ENCODE peak calls at places on chromosome 13, in ten cellular contexts. V is LNCaP clone FGC, D is left ventricle myocardium inferior, E is fibroblast of mammary gland, L is neural crest cell, A is GM06990, N is AG04449, S is cardiac muscle cell, R is fibroblast of pulmonary artery, Q is nephron progenitor cell. J is an unnamed sample.

GRCh38 chr13:49044849-49045248 is 69.1 kb downstream of the FNDC3A start:
- DNase-seq in V (no peak), D (no peak), E (no peak), L (no peak), A (no peak), N (no peak), S (no peak), R (no peak), Q (no peak), J (no peak)

GRCh38 chr13:21661097-21661496 is 9.8 kb upstream of the FGF9 start:
- DNase-seq in V (no peak), D (no peak), E (no peak), L (no peak), A (no peak), N (no peak), S (no peak), R (no peak), Q (no peak), J (no peak)

GRCh38 chr13:85657942-85658341 is 141.3 kb downstream of the SLITRK6 start:
- DNase-seq in V (no peak), D (no peak), E (no peak), L (no peak), A (no peak), N (no peak), S (no peak), R (no peak), Q (no peak), J (no peak)

GRCh38 chr13:29362849-29363604 is 232.5 kb downstream of the SLC7A1 start:
- DNase-seq in V (peak), D (no peak), E (peak), L (peak), A (peak), N (no peak), S (peak), R (peak), Q (peak), J (peak)

GRCh38 chr13:40348096-40348679 is 318.3 kb downstream of the FOXO1 start:
- DNase-seq in V (no peak), D (no peak), E (no peak), L (no peak), A (no peak), N (no peak), S (no peak), R (no peak), Q (no peak), J (no peak)

GRCh38 chr13:105290596-105290995 is 1244.9 kb downstream of the EFNB2 start:
- DNase-seq in V (no peak), D (no peak), E (no peak), L (no peak), A (no peak), N (no peak), S (no peak), R (no peak), Q (no peak), J (no peak)

GRCh38 chr13:96090240-96091101 is 564 bp downstream of the HS6ST3 start:
- DNase-seq in V (no peak), D (peak), E (peak), L (peak), A (peak), N (no peak), S (peak), R (no peak), Q (peak), J (peak)

GRCh38 chr13:51222510-51223283 is 499 bp downstream of the FAM124A start:
- DNase-seq in V (no peak), D (no peak), E (no peak), L (peak), A (peak), N (no peak), S (no peak), R (no peak), Q (no peak), J (no peak)

GRCh38 chr13:65159803-65160202 is 2070.3 kb downstream of the PCDH9 start:
- DNase-seq in V (no peak), D (no peak), E (no peak), L (no peak), A (no peak), N (no peak), S (no peak), R (no peak), Q (no peak), J (no peak)

GRCh38 chr13:113782472-113782871 is 23.4 kb downstream of the TMEM255B start:
- DNase-seq in V (no peak), D (no peak), E (no peak), L (no peak), A (no peak), N (no peak), S (no peak), R (no peak), Q (no peak), J (no peak)

GRCh38 chr13:66635526-66635925 is 594.6 kb downstream of the PCDH9 start:
- DNase-seq in V (no peak), D (no peak), E (peak), L (no peak), A (no peak), N (peak), S (peak), R (peak), Q (no peak), J (no peak)

GRCh38 chr13:92097337-92097903 is 699.0 kb downstream of the GPC5 start:
- DNase-seq in V (no peak), D (no peak), E (no peak), L (no peak), A (no peak), N (no peak), S (peak), R (peak), Q (no peak), J (no peak)

GRCh38 chr13:41939403-41939802 is 21.5 kb downstream of the VWA8 start:
- DNase-seq in V (no peak), D (no peak), E (no peak), L (no peak), A (no peak), N (no peak), S (no peak), R (no peak), Q (no peak), J (no peak)

GRCh38 chr13:39016087-39016486 is 21.8 kb downstream of the PROSER1 start:
- DNase-seq in V (no peak), D (no peak), E (no peak), L (no peak), A (peak), N (no peak), S (no peak), R (no peak), Q (no peak), J (no peak)

GRCh38 chr13:28329395-28330158 is 165.4 kb downstream of the FLT1 start:
- DNase-seq in V (no peak), D (no peak), E (peak), L (no peak), A (no peak), N (peak), S (peak), R (peak), Q (no peak), J (no peak)

GRCh38 chr13:98999635-98999952 is 21.7 kb upstream of the DOCK9 start:
- DNase-seq in V (no peak), D (no peak), E (peak), L (no peak), A (no peak), N (no peak), S (peak), R (peak), Q (no peak), J (no peak)

GRCh38 chr13:110128546-110128945 is 178.4 kb downstream of the COL4A1 start:
- DNase-seq in V (no peak), D (no peak), E (no peak), L (no peak), A (no peak), N (no peak), S (no peak), R (peak), Q (no peak), J (no peak)

GRCh38 chr13:40508112-40508511 is 158.3 kb downstream of the FOXO1 start:
- DNase-seq in V (no peak), D (no peak), E (peak), L (no peak), A (no peak), N (no peak), S (peak), R (peak), Q (no peak), J (no peak)

DNA sequence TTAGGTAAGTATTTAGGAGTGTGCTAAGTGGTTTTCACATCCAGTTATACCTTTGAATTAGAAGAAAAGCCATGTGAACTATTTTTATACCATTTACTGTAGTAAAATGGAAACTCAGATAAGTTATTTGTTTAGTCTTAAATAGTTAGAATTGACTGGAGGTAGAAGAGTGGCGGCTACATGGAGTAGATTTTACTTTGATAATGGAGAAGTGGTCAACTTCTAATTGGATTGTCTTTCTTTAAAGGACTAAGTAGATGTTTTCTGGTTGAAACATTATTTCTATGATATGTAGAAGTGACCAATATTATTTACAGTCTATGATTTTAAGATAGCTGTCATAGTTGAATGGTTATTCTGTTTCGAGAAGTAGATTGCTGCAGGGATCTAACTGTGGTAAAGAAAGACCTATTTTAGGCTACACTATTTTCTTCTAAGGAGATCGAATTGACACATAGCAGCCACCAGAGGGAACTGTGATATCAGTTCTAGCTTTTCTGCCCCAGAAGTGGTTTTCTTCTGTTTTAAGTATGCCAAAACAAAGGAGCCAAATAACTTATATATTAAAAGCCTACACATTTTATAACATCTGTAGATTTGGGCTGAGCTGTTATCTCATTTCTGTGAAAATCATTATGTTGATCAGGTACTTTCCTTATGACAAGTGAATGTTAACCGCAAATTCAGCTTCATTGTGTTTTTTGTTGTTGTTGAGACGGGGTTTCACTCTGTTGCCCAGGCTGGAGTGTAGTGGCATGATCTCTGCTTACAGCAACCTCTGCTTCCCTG is 26.1 kb downstream of the ZMYM2 start:
- DNase-seq in V (no peak), D (no peak), E (peak), L (no peak), A (peak), N (no peak), S (peak), R (peak), Q (no peak), J (no peak)
- TF ChIP-seq CTCF in V (peak), D (peak), E (peak), L (peak), A (peak), N (peak), S (peak), R (peak), Q (peak), J (peak)

GRCh38 chr13:44574466-44574855 is 1.7 kb downstream of the TSC22D1 start:
- DNase-seq in V (no peak), D (no peak), E (peak), L (no peak), A (no peak), N (no peak), S (no peak), R (no peak), Q (no peak), J (no peak)

GRCh38 chr13:44575035-44575434 is 1.1 kb downstream of the TSC22D1 start:
- DNase-seq in V (no peak), D (no peak), E (no peak), L (no peak), A (no peak), N (no peak), S (no peak), R (no peak), Q (no peak), J (no peak)

GRCh38 chr13:44576396-44577235 is 486 bp upstream of the TSC22D1 start:
- DNase-seq in V (no peak), D (peak), E (no peak), L (peak), A (peak), N (no peak), S (no peak), R (peak), Q (peak), J (no peak)

GRCh38 chr13:44577236-44578063 is 1.3 kb upstream of the TSC22D1 start:
- DNase-seq in V (peak), D (peak), E (peak), L (peak), A (peak), N (peak), S (peak), R (peak), Q (peak), J (peak)

DNA sequence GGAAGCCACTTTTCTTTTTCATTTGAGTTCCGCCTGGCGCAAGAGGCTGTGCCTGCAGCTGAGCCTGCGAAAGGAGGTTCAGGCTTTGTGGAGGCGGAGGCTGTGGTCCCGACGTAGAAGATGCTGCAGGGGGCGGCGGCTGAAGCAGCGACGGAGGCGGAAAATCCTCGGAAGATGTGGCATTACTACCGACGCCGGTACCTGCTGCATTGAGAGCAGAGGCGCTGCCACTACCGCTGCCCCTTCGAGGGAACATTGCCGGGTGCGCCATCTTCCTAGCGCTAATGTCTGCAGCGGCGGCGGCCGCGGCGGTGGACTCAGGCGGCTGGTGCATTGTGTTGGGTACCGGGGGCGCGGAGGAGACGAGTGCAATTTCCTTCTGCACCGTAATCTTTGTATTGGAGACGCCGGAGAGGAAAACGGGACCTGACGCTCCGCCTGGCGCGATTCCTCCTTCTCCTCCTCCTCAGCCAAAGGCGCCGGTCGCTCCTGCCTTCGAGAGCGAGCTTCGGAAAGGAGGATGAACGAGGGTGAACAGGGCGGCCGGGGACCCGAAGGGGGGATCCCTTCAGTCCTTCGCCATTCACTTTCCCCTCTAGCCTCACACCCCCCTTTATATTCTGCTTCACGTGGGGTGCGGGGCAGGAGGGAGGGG is at the start of gene TSC22D1:
- DNase-seq in V (no peak), D (peak), E (peak), L (peak), A (peak), N (no peak), S (peak), R (peak), Q (peak), J (peak)
- TF ChIP-seq CTCF in V (no peak), D (no peak), E (no peak), L (peak), A (no peak), N (no peak), S (no peak), R (no peak), Q (no peak), J (no peak)

GRCh38 chr13:94658926-94659649 is 53.3 kb downstream of the SOX21 start:
- DNase-seq in V (no peak), D (no peak), E (peak), L (no peak), A (no peak), N (no peak), S (no peak), R (no peak), Q (no peak), J (no peak)
- TF ChIP-seq CTCF in V (no peak), D (no peak), E (no peak), L (peak), A (no peak), N (no peak), S (no peak), R (no peak), Q (no peak), J (peak)

GRCh38 chr13:36526897-36527296 is 94.6 kb downstream of the CCNA1 start:
- DNase-seq in V (no peak), D (no peak), E (no peak), L (no peak), A (no peak), N (no peak), S (no peak), R (no peak), Q (no peak), J (no peak)
- TF ChIP-seq CTCF in V (peak), D (no peak), E (no peak), L (no peak), A (no peak), N (no peak), S (no peak), R (no peak), Q (no peak), J (no peak)

GRCh38 chr13:97212540-97213146 is 9.5 kb upstream of the MBNL2 start:
- DNase-seq in V (no peak), D (no peak), E (peak), L (no peak), A (no peak), N (no peak), S (peak), R (peak), Q (no peak), J (no peak)
- TF ChIP-seq CTCF in V (peak), D (peak), E (peak), L (peak), A (peak), N (peak), S (peak), R (peak), Q (peak), J (peak)

DNA sequence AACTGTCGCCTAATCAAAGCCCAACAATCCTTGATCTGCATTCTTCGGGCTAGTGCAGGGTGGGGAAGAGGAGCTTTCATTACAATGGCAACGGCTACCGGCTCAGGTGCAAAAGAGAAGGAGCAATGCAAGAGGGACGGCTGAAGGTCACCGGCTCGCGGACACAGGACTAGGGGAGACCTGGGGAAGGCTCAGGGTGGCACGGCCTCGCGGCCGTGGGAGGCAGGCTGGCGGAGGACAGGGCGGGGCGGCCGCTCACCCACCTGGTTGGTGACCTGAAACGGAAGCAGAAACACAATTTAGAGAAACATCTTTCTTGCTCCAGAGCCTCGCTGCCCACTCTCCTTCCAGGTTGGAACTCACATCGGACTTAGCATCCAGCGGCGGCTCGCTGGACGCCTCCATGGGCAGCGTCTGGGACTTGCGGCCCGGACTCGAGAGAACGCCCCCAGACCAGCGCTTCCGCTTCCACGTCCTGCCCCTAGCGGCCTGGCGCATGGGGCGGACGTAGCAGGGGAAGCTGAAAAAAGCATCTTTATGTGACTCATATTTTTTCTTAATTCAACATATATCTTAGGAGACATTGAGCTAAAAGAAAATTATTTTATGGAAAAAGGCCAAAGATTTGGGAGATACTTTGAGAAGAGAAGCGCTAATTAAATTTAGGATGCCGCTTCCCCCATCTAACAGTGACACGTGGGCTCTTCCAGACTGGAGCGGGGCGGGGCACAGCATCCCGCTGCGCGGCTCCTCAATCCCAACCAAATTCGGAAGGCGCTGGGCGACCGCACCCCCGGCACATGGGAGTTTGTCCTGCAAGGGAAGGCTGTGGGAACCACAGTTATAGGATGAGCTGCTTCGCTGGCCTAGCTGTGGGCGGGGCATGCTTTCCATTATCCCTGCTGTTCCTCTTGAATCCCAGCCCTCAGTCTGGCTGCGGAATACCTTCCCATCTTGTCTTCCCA is at the start of gene COMMD6:
- DNase-seq in V (peak), D (peak), E (peak), L (peak), A (peak), N (peak), S (peak), R (peak), Q (peak), J (peak)
- TF ChIP-seq CTCF in V (no peak), D (peak), E (no peak), L (peak), A (peak), N (peak), S (no peak), R (peak), Q (peak), J (no peak)

GRCh38 chr13:108086678-108087077 is 128.7 kb downstream of the LIG4 start:
- DNase-seq in V (no peak), D (no peak), E (no peak), L (no peak), A (no peak), N (no peak), S (no peak), R (peak), Q (no peak), J (no peak)
- TF ChIP-seq CTCF in V (peak), D (no peak), E (no peak), L (peak), A (no peak), N (no peak), S (no peak), R (peak), Q (no peak), J (peak)

DNA sequence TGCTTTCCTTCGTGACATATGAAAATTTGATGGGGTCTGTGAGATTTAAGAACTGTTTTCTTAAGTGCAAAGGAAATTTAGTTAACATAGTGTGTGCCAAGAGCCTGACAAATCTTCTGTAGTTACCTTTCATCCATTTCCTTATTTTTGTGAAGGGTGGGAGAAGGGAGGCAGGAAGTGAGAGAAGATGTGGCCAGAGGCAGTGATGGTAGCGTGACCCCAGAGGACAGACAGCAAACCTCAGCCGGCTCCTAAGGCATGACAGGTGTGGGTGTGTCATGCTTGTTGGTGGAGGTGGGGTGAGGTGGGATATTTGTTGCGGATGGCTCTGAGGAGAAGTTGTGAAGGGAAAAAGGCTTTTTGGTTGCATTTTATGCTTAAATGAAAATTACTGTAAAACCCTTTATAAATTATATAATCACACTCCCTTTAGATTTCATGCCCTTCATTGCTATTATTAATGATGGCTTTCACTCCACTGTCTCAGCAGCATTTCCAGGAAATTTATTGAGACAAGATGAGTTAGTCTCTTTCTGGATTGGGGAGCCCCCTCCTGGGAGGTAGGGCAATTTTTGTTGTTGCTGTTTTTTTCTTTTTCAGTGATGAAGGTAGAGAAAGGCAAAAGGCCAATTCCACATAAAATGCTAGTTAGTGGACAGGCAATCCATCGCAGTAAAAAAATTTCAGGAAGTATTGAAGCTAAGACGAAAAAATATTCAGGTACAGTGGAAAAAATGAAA is 80.0 kb downstream of the TEX26 start:
- DNase-seq in V (no peak), D (no peak), E (peak), L (no peak), A (peak), N (no peak), S (peak), R (peak), Q (no peak), J (no peak)
- TF ChIP-seq CTCF in V (peak), D (no peak), E (peak), L (peak), A (no peak), N (peak), S (peak), R (peak), Q (peak), J (peak)